ENCODE peak calls at places on chromosomes 6 and 20, in eight cellular contexts. W is left lung; Y is MM.1S; H is mesendoderm; Z is right cardiac atrium; B is cardiac muscle cell; N is IMR-90; E is effector memory CD4-positive, alpha-beta T cell. P is an unnamed sample.

GRCh38 chr20:17743677-17744076 is 43.9 kb downstream of the BANF2 start:
- DNase-seq in H (no peak), W (no peak), Y (no peak), N (no peak), E (no peak), B (no peak), Z (no peak), P (no peak)

GRCh38 chr20:38970302-38970701 is 8.2 kb downstream of the DHX35 start:
- DNase-seq in Z (no peak), E (no peak), H (no peak), W (no peak), N (peak; percentile 88), Y (no peak), B (no peak), P (no peak)

GRCh38 chr6:5950448-5950847 is 56.3 kb downstream of the NRN1 start:
- DNase-seq in N (no peak), E (no peak), Y (no peak), Z (no peak), H (peak; percentile 65), B (peak; percentile 10), W (no peak), P (no peak)

GRCh38 chr20:44706371-44707258 is 8.6 kb upstream of the CCN5 start:
- DNase-seq in B (no peak), E (no peak), W (no peak), Z (peak; percentile 76), N (peak; percentile 35), Y (no peak), H (no peak), P (peak; percentile 76)

GRCh38 chr6:43742285-43742684 is 27.7 kb upstream of the VEGFA start:
- DNase-seq in B (no peak), Y (no peak), N (no peak), E (no peak), W (peak; percentile 19), Z (no peak), H (no peak), P (no peak)

GRCh38 chr20:11544029-11544678 is 373.5 kb upstream of the BTBD3 start:
- DNase-seq in H (peak; percentile 79), Z (no peak), E (no peak), N (peak; percentile 75), B (peak; percentile 69), W (no peak), Y (peak; percentile 86), P (no peak)

GRCh38 chr6:107171513-107171912 is 56.2 kb upstream of the BEND3 start:
- DNase-seq in E (no peak), W (no peak), Z (no peak), Y (no peak), B (no peak), H (no peak), N (no peak), P (no peak)

GRCh38 chr20:1267161-1267560 is 1.1 kb downstream of the SNPH start:
- DNase-seq in E (no peak), Z (no peak), Y (no peak), B (no peak), W (no peak), H (no peak), N (no peak), P (no peak)

GRCh38 chr20:2693286-2693995 is 861 bp downstream of the EBF4 start:
- DNase-seq in N (no peak), H (peak; percentile 40), E (peak; percentile 38), Z (peak; percentile 81), Y (peak; percentile 30), B (peak; percentile 56), W (no peak), P (no peak)

GRCh38 chr20:45441746-45442145 is 25.8 kb downstream of the PIGT start:
- DNase-seq in Z (no peak), H (peak; percentile 73), W (no peak), N (no peak), B (no peak), Y (no peak), E (no peak), P (no peak)

GRCh38 chr20:62494537-62494936 is 18.7 kb upstream of the GATA5 start:
- DNase-seq in B (peak; percentile 43), Y (no peak), Z (no peak), W (no peak), N (no peak), E (no peak), H (no peak), P (no peak)

GRCh38 chr6:111605100-111605748 is 454 bp downstream of the TRAF3IP2 start:
- DNase-seq in E (no peak), Y (peak; percentile 54), Z (peak; percentile 94), B (peak; percentile 69), W (peak; percentile 69), H (peak; percentile 88), N (peak; percentile 86), P (peak; percentile 89)

GRCh38 chr6:112037783-112038216 is 16.1 kb upstream of the CCN6 start:
- DNase-seq in H (peak; percentile 66), B (no peak), Z (peak; percentile 88), N (peak; percentile 90), W (no peak), Y (no peak), E (no peak), P (peak; percentile 93)

GRCh38 chr6:157323924-157324276 is 581 bp upstream of the TMEM242 start:
- DNase-seq in E (no peak), Z (peak; percentile 93), H (peak; percentile 92), W (peak; percentile 83), N (peak; percentile 81), B (peak; percentile 90), Y (peak; percentile 50), P (peak; percentile 85)

GRCh38 chr6:170136541-170137175 is 154.2 kb downstream of the DLL1 start:
- DNase-seq in Y (no peak), E (no peak), N (no peak), Z (peak; percentile 67), H (no peak), W (peak; percentile 25), B (no peak), P (no peak)

GRCh38 chr6:113442040-113442439 is 415.1 kb upstream of the MARCKS start:
- DNase-seq in Z (no peak), Y (no peak), H (no peak), W (no peak), E (no peak), B (no peak), N (no peak), P (no peak)

DNA sequence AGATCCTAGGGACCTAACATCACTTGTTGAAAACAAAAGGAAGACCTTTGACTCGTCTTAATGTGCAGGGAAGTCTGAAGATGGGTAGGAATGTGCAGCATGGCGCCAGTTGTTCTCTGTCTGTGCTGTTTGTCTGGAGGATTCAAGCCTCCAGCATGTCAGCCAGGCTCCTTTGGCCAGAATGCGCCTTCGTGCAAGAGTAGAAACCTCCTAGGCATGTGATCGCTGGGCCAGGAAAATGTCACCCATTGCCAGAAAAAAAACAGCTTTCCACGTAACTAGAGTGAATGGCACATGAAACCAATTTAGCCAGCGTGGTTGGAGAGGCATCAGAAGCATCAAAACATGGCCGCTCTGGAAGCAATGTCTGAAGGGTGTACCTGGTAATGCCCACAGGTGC is 132.7 kb downstream of the EDN1 start:
- DNase-seq in Y (no peak), W (no peak), B (no peak), N (no peak), E (no peak), Z (no peak), H (no peak), P (no peak)
- H3K27ac ChIP-seq in Y (no peak overlapping the region), W (no peak overlapping the region), B (no peak overlapping the region), N (no peak overlapping the region), E (no peak overlapping the region), Z (no peak overlapping the region), H (no peak overlapping the region), P (no peak overlapping the region)

GRCh38 chr6:53059648-53060589 is 5.3 kb upstream of the FBXO9 start:
- DNase-seq in W (no peak), E (no peak), H (peak; percentile 56), B (no peak), Y (no peak), N (no peak), Z (no peak), P (no peak)
- H3K4me3 ChIP-seq in W (peak overlapping the region; percentile 58), E (peak overlapping the region; percentile 86), H (no peak overlapping the region), B (peak overlapping the region; percentile 81), Y (no peak overlapping the region), N (peak overlapping the region; percentile 75), Z (peak overlapping the region; percentile 63), P (peak overlapping the region; percentile 72)

DNA sequence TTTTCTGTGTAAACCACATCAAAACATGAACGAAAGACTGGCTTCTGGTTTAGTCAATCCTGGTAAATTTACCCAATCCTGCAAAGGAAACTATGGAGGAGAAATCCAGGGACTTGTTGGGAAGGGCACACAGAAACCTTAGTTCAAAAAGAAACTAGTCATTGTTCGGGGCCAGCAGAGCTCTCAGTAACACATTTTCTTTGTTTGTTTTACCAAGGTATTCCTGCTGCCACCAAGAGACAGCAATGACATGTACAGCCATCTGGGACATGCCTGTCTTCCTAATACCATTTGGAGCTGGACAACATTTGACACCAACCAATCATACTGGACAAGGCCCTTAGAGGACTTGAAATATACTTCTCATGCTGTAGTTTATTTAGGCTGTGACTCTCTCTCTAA is 8.3 kb downstream of the OARD1 start:
- DNase-seq in H (no peak), N (no peak), E (no peak), W (no peak), Z (no peak), Y (no peak), B (no peak), P (no peak)
- H3K27ac ChIP-seq in H (no peak overlapping the region), N (no peak overlapping the region), E (no peak overlapping the region), W (no peak overlapping the region), Z (peak overlapping the region; percentile 77), Y (no peak overlapping the region), B (peak overlapping the region; percentile 98), P (peak overlapping the region; percentile 40)

GRCh38 chr20:53827292-53827995 is 233.8 kb upstream of the ZNF217 start:
- DNase-seq in B (no peak), E (no peak), H (no peak), N (no peak), Z (no peak), Y (no peak), W (no peak), P (no peak)

GRCh38 chr20:53828673-53829085 is 235.0 kb upstream of the ZNF217 start:
- DNase-seq in Z (no peak), N (peak; percentile 95), H (peak; percentile 67), Y (no peak), B (peak; percentile 21), E (no peak), W (no peak), P (no peak)

GRCh38 chr20:53826597-53827291 is 233.1 kb upstream of the ZNF217 start:
- DNase-seq in H (no peak), W (peak; percentile 65), N (peak; percentile 18), Z (no peak), B (no peak), E (no peak), Y (no peak), P (no peak)

GRCh38 chr20:53829086-53829703 is 235.6 kb upstream of the ZNF217 start:
- DNase-seq in Y (no peak), H (peak; percentile 73), B (no peak), W (no peak), N (peak; percentile 97), Z (no peak), E (no peak), P (no peak)

DNA sequence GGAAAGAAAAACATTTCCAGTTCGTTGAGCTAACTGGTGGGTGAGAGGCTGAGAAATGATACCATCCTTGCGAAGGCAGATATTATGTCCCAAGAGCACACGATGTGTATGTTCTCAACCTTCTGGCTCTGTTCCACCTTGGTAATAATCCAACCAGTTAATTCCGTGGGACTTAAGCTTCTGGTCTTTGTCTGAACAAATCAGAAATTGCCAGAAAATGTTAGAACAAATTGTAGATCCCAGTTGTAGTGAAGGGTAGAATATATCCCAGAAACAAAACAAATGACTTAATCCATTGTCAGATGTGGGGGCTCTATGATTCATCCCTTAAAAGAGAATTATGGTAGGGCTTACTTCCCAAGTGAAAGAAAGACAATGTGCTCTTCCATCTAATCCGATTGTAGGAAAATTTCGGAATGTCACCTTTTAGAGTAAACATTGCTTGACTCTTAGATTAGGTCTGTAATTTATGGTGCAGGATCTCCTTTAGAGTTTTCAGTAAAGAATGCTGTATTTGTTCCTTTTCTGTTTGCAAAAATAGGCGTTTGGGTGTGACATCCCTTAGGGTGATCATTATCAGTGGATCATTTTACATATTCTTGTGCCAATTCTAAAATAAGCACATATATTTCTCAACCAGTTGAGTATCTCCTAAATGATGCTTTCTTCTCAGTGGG is 234.5 kb upstream of the ZNF217 start:
- DNase-seq in Y (no peak), H (peak; percentile 12), E (no peak), Z (no peak), W (no peak), N (peak; percentile 98), B (no peak), P (no peak)
- H3K4me3 ChIP-seq in Y (no peak overlapping the region), H (no peak overlapping the region), E (no peak overlapping the region), Z (peak overlapping the region; percentile 52), W (peak overlapping the region; percentile 6), N (peak overlapping the region; percentile 3), B (no peak overlapping the region), P (no peak overlapping the region)